ENCODE peak calls at places on chromosomes 13 and 19, in seven cellular contexts. One of them, this sample, is unnamed. For H3K27me3, the result is how much of the 10 kb centered on the place peaks cover.

GRCh38 chr13:44713793-44714469 is 137.8 kb upstream of the TSC22D1 start:
- DNase-seq in right atrium auricular region: peak
- DNase-seq in osteoblast: peak
- DNase-seq in left lung: no peak
- DNase-seq in A673: peak
- DNase-seq in left ventricle myocardium inferior: no peak
- DNase-seq in heart right ventricle: no peak
- DNase-seq in this sample: no peak

GRCh38 chr13:31674056-31674455 is 65.3 kb upstream of the RXFP2 start:
- DNase-seq in right atrium auricular region: no peak
- DNase-seq in left lung: no peak
- DNase-seq in osteoblast: peak
- DNase-seq in A673: no peak
- DNase-seq in heart right ventricle: no peak
- DNase-seq in left ventricle myocardium inferior: no peak
- DNase-seq in this sample: no peak

GRCh38 chr19:30848626-30849322 is 476.6 kb downstream of the ZNF536 start:
- DNase-seq in heart right ventricle: no peak
- DNase-seq in right atrium auricular region: peak
- DNase-seq in A673: no peak
- DNase-seq in osteoblast: no peak
- DNase-seq in left ventricle myocardium inferior: no peak
- DNase-seq in left lung: no peak
- DNase-seq in this sample: no peak

GRCh38 chr19:41936416-41936850 is 8.2 kb upstream of the ERFL start:
- DNase-seq in heart right ventricle: no peak
- DNase-seq in left lung: no peak
- DNase-seq in A673: no peak
- DNase-seq in osteoblast: peak
- DNase-seq in right atrium auricular region: no peak
- DNase-seq in left ventricle myocardium inferior: no peak
- DNase-seq in this sample: no peak

GRCh38 chr13:102799544-102800144 is 725 bp downstream of the BIVM start:
- DNase-seq in left lung: peak
- DNase-seq in right atrium auricular region: no peak
- DNase-seq in A673: no peak
- DNase-seq in left ventricle myocardium inferior: no peak
- DNase-seq in osteoblast: peak
- DNase-seq in heart right ventricle: no peak
- DNase-seq in this sample: no peak

GRCh38 chr19:3950871-3951861 is 18.3 kb downstream of the NMRK2 start:
- DNase-seq in left ventricle myocardium inferior: peak
- DNase-seq in A673: no peak
- DNase-seq in right atrium auricular region: no peak
- DNase-seq in osteoblast: peak
- DNase-seq in left lung: peak
- DNase-seq in heart right ventricle: peak
- DNase-seq in this sample: no peak

GRCh38 chr19:50314724-50315700 is 14.2 kb downstream of the KCNC3 start:
- DNase-seq in heart right ventricle: no peak
- DNase-seq in A673: no peak
- DNase-seq in right atrium auricular region: no peak
- DNase-seq in osteoblast: peak
- DNase-seq in left lung: peak
- DNase-seq in left ventricle myocardium inferior: no peak
- DNase-seq in this sample: no peak

GRCh38 chr19:37953576-37954303 is 46.7 kb downstream of the SIPA1L3 start:
- DNase-seq in right atrium auricular region: no peak
- DNase-seq in heart right ventricle: no peak
- DNase-seq in A673: peak
- DNase-seq in left ventricle myocardium inferior: no peak
- DNase-seq in left lung: no peak
- DNase-seq in osteoblast: no peak
- DNase-seq in this sample: no peak

GRCh38 chr19:39188960-39189359 is 7.8 kb upstream of the NCCRP1 start:
- DNase-seq in left ventricle myocardium inferior: no peak
- DNase-seq in A673: no peak
- DNase-seq in right atrium auricular region: no peak
- DNase-seq in heart right ventricle: no peak
- DNase-seq in osteoblast: no peak
- DNase-seq in left lung: no peak
- DNase-seq in this sample: no peak

GRCh38 chr13:46622013-46622917 is 69.3 kb downstream of the LRCH1 start:
- DNase-seq in A673: peak
- DNase-seq in heart right ventricle: no peak
- DNase-seq in left ventricle myocardium inferior: no peak
- DNase-seq in right atrium auricular region: no peak
- DNase-seq in osteoblast: peak
- DNase-seq in left lung: no peak
- DNase-seq in this sample: no peak

GRCh38 chr19:55082023-55082851 is 6.6 kb downstream of the EPS8L1 start:
- DNase-seq in A673: peak
- DNase-seq in left lung: peak
- DNase-seq in right atrium auricular region: no peak
- DNase-seq in osteoblast: peak
- DNase-seq in left ventricle myocardium inferior: no peak
- DNase-seq in heart right ventricle: peak
- DNase-seq in this sample: peak
- TF ChIP-seq CTCF in A673: no peak
- TF ChIP-seq CTCF in left lung: no peak
- TF ChIP-seq CTCF in right atrium auricular region: no peak
- TF ChIP-seq CTCF in osteoblast: no peak
- TF ChIP-seq CTCF in left ventricle myocardium inferior: no peak
- TF ChIP-seq CTCF in heart right ventricle: no peak
- TF ChIP-seq CTCF in this sample: no peak

GRCh38 chr19:16654621-16655020 is 5.3 kb downstream of the SMIM7 start:
- DNase-seq in right atrium auricular region: no peak
- DNase-seq in heart right ventricle: no peak
- DNase-seq in left lung: no peak
- DNase-seq in osteoblast: no peak
- DNase-seq in left ventricle myocardium inferior: no peak
- DNase-seq in A673: peak
- DNase-seq in this sample: no peak

GRCh38 chr19:16655727-16656126 is 4.2 kb downstream of the SMIM7 start:
- DNase-seq in heart right ventricle: no peak
- DNase-seq in osteoblast: no peak
- DNase-seq in right atrium auricular region: no peak
- DNase-seq in left lung: no peak
- DNase-seq in left ventricle myocardium inferior: no peak
- DNase-seq in A673: no peak
- DNase-seq in this sample: no peak

GRCh38 chr19:16659832-16660708 is at the start of gene SMIM7:
- DNase-seq in right atrium auricular region: peak
- DNase-seq in A673: peak
- DNase-seq in osteoblast: peak
- DNase-seq in left ventricle myocardium inferior: peak
- DNase-seq in heart right ventricle: peak
- DNase-seq in left lung: peak
- DNase-seq in this sample: peak

GRCh38 chr19:16659464-16659831 is 496 bp downstream of the SMIM7 start:
- DNase-seq in osteoblast: no peak
- DNase-seq in heart right ventricle: no peak
- DNase-seq in right atrium auricular region: no peak
- DNase-seq in left ventricle myocardium inferior: no peak
- DNase-seq in left lung: no peak
- DNase-seq in A673: no peak
- DNase-seq in this sample: no peak

DNA sequence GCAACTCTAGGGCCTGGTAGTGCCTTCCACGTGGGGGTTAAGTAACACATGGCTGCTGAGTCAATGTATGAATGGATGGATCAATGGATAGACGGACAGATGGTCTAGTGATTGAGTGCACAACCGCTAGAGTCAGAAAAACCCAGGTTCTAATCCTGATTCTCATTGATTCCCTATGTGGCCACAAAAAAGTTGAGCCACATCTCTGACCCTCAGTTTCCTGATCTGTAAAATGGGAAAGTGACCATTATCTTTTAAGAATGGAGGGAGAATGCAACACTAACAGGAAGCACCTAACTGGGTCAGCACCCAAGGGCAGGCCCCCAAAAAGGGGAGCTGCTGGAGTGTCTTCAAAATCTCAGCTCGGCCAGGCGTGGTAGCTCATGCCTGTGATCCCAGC is 2.6 kb downstream of the SMIM7 start:
- DNase-seq in left ventricle myocardium inferior: no peak
- DNase-seq in left lung: no peak
- DNase-seq in A673: no peak
- DNase-seq in heart right ventricle: no peak
- DNase-seq in right atrium auricular region: no peak
- DNase-seq in osteoblast: no peak
- DNase-seq in this sample: no peak
- H3K27ac ChIP-seq in left ventricle myocardium inferior: no peak
- H3K27ac ChIP-seq in left lung: no peak
- H3K27ac ChIP-seq in A673: no peak
- H3K27ac ChIP-seq in heart right ventricle: no peak
- H3K27ac ChIP-seq in right atrium auricular region: no peak
- H3K27ac ChIP-seq in osteoblast: no peak
- H3K27ac ChIP-seq in this sample: no peak

GRCh38 chr13:90680826-90681225 is 666.7 kb upstream of the MIR17HG start:
- DNase-seq in left ventricle myocardium inferior: no peak
- DNase-seq in osteoblast: no peak
- DNase-seq in A673: no peak
- DNase-seq in left lung: no peak
- DNase-seq in heart right ventricle: no peak
- DNase-seq in right atrium auricular region: no peak
- DNase-seq in this sample: no peak
- H3K27me3 ChIP-seq in left ventricle myocardium inferior: under half
- H3K27me3 ChIP-seq in osteoblast: under half
- H3K27me3 ChIP-seq in A673: under half
- H3K27me3 ChIP-seq in left lung: under half
- H3K27me3 ChIP-seq in heart right ventricle: under half
- H3K27me3 ChIP-seq in right atrium auricular region: under half
- H3K27me3 ChIP-seq in this sample: under half

DNA sequence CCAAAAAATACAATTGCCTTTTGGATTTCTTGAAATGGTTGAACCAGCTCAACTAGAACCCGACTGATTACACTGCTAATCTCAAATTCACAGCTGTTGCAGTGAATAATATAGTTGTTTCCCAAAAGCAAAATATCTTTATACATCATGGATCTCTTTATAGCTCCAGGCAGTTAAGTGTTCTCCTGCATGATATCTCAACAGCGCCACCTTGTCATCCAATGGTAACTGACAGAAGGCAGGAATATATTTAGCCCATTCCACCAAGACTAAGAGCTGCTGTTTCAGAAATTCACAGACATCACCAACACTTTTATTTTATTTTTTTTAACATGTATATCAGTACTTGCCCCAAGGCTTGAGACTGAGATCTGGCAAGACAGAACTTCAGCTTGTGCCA is 1141.0 kb upstream of the PRR20A start:
- DNase-seq in osteoblast: no peak
- DNase-seq in left ventricle myocardium inferior: no peak
- DNase-seq in right atrium auricular region: no peak
- DNase-seq in A673: no peak
- DNase-seq in left lung: no peak
- DNase-seq in heart right ventricle: no peak
- DNase-seq in this sample: no peak
- TF ChIP-seq CTCF in osteoblast: no peak
- TF ChIP-seq CTCF in left ventricle myocardium inferior: no peak
- TF ChIP-seq CTCF in right atrium auricular region: no peak
- TF ChIP-seq CTCF in A673: peak
- TF ChIP-seq CTCF in left lung: no peak
- TF ChIP-seq CTCF in heart right ventricle: no peak
- TF ChIP-seq CTCF in this sample: no peak